ENCODE peak calls at places on chromosomes 5 and 9, in ten cellular contexts. One of them, this sample, is unnamed.

GRCh38 chr9:127064335-127064734 is 58.1 kb downstream of the ANGPTL2 start:
- DNase-seq in amniotic stem cell: no peak
- DNase-seq in LHCN-M2: no peak
- DNase-seq in astrocyte of the spinal cord: no peak
- DNase-seq in AG09319: no peak
- DNase-seq in OCI-M1: no peak
- DNase-seq in NCI-H146: no peak
- DNase-seq in D341Med: no peak
- DNase-seq in T-helper 22 cell: no peak
- DNase-seq in fibroblast of pulmonary artery: no peak
- DNase-seq in this sample: no peak

GRCh38 chr5:110634475-110634874 is 92.0 kb downstream of the TMEM232 start:
- DNase-seq in amniotic stem cell: no peak
- DNase-seq in LHCN-M2: no peak
- DNase-seq in astrocyte of the spinal cord: no peak
- DNase-seq in AG09319: no peak
- DNase-seq in OCI-M1: no peak
- DNase-seq in NCI-H146: no peak
- DNase-seq in D341Med: no peak
- DNase-seq in T-helper 22 cell: no peak
- DNase-seq in fibroblast of pulmonary artery: no peak
- DNase-seq in this sample: no peak

GRCh38 chr5:15645376-15645775 is 145.4 kb downstream of the FBXL7 start:
- DNase-seq in amniotic stem cell: no peak
- DNase-seq in LHCN-M2: peak
- DNase-seq in astrocyte of the spinal cord: peak
- DNase-seq in AG09319: no peak
- DNase-seq in OCI-M1: no peak
- DNase-seq in NCI-H146: no peak
- DNase-seq in D341Med: no peak
- DNase-seq in T-helper 22 cell: no peak
- DNase-seq in fibroblast of pulmonary artery: peak
- DNase-seq in this sample: no peak

GRCh38 chr9:33799928-33800689 is 4.7 kb downstream of the PRSS3 start:
- DNase-seq in amniotic stem cell: no peak
- DNase-seq in LHCN-M2: no peak
- DNase-seq in astrocyte of the spinal cord: no peak
- DNase-seq in AG09319: no peak
- DNase-seq in OCI-M1: no peak
- DNase-seq in NCI-H146: no peak
- DNase-seq in D341Med: no peak
- DNase-seq in T-helper 22 cell: no peak
- DNase-seq in fibroblast of pulmonary artery: no peak
- DNase-seq in this sample: no peak

GRCh38 chr9:88808019-88808656 is 183.1 kb upstream of the S1PR3 start:
- DNase-seq in amniotic stem cell: no peak
- DNase-seq in LHCN-M2: peak
- DNase-seq in astrocyte of the spinal cord: no peak
- DNase-seq in AG09319: peak
- DNase-seq in OCI-M1: no peak
- DNase-seq in NCI-H146: no peak
- DNase-seq in D341Med: no peak
- DNase-seq in T-helper 22 cell: no peak
- DNase-seq in fibroblast of pulmonary artery: peak
- DNase-seq in this sample: peak

GRCh38 chr5:102539598-102539997 is 40.8 kb upstream of the SLCO6A1 start:
- DNase-seq in amniotic stem cell: no peak
- DNase-seq in LHCN-M2: peak
- DNase-seq in astrocyte of the spinal cord: peak
- DNase-seq in AG09319: no peak
- DNase-seq in OCI-M1: no peak
- DNase-seq in NCI-H146: no peak
- DNase-seq in D341Med: no peak
- DNase-seq in T-helper 22 cell: no peak
- DNase-seq in fibroblast of pulmonary artery: no peak
- DNase-seq in this sample: no peak

GRCh38 chr5:32173394-32174010 is 617 bp downstream of the GOLPH3 start:
- DNase-seq in amniotic stem cell: no peak
- DNase-seq in LHCN-M2: peak
- DNase-seq in astrocyte of the spinal cord: no peak
- DNase-seq in AG09319: no peak
- DNase-seq in OCI-M1: peak
- DNase-seq in NCI-H146: peak
- DNase-seq in D341Med: peak
- DNase-seq in T-helper 22 cell: peak
- DNase-seq in fibroblast of pulmonary artery: peak
- DNase-seq in this sample: peak

GRCh38 chr9:36746415-36746814 is 173.7 kb downstream of the MELK start:
- DNase-seq in amniotic stem cell: no peak
- DNase-seq in LHCN-M2: no peak
- DNase-seq in astrocyte of the spinal cord: no peak
- DNase-seq in AG09319: no peak
- DNase-seq in OCI-M1: no peak
- DNase-seq in NCI-H146: no peak
- DNase-seq in D341Med: no peak
- DNase-seq in T-helper 22 cell: no peak
- DNase-seq in fibroblast of pulmonary artery: no peak
- DNase-seq in this sample: no peak

GRCh38 chr5:119021333-119021732 is 33.0 kb upstream of the DTWD2 start:
- DNase-seq in amniotic stem cell: no peak
- DNase-seq in LHCN-M2: no peak
- DNase-seq in astrocyte of the spinal cord: no peak
- DNase-seq in AG09319: no peak
- DNase-seq in OCI-M1: no peak
- DNase-seq in NCI-H146: no peak
- DNase-seq in D341Med: no peak
- DNase-seq in T-helper 22 cell: no peak
- DNase-seq in fibroblast of pulmonary artery: no peak
- DNase-seq in this sample: no peak

GRCh38 chr9:128098936-128099931 is 28.3 kb downstream of the PTGES2 start:
- DNase-seq in amniotic stem cell: peak
- DNase-seq in LHCN-M2: peak
- DNase-seq in astrocyte of the spinal cord: no peak
- DNase-seq in AG09319: no peak
- DNase-seq in OCI-M1: no peak
- DNase-seq in NCI-H146: no peak
- DNase-seq in D341Med: no peak
- DNase-seq in T-helper 22 cell: no peak
- DNase-seq in fibroblast of pulmonary artery: peak
- DNase-seq in this sample: no peak

GRCh38 chr5:13108281-13108680 is 836.2 kb downstream of the DNAH5 start:
- DNase-seq in amniotic stem cell: no peak
- DNase-seq in LHCN-M2: no peak
- DNase-seq in astrocyte of the spinal cord: no peak
- DNase-seq in AG09319: no peak
- DNase-seq in OCI-M1: no peak
- DNase-seq in NCI-H146: no peak
- DNase-seq in D341Med: no peak
- DNase-seq in T-helper 22 cell: no peak
- DNase-seq in fibroblast of pulmonary artery: no peak
- DNase-seq in this sample: no peak

GRCh38 chr9:137070906-137071275 is 534 bp upstream of the SAPCD2 start:
- DNase-seq in amniotic stem cell: no peak
- DNase-seq in LHCN-M2: no peak
- DNase-seq in astrocyte of the spinal cord: no peak
- DNase-seq in AG09319: no peak
- DNase-seq in OCI-M1: peak
- DNase-seq in NCI-H146: peak
- DNase-seq in D341Med: no peak
- DNase-seq in T-helper 22 cell: no peak
- DNase-seq in fibroblast of pulmonary artery: no peak
- DNase-seq in this sample: peak

GRCh38 chr9:124800306-124801259 is 23.6 kb downstream of the OLFML2A start:
- DNase-seq in amniotic stem cell: no peak
- DNase-seq in LHCN-M2: no peak
- DNase-seq in astrocyte of the spinal cord: no peak
- DNase-seq in AG09319: no peak
- DNase-seq in OCI-M1: no peak
- DNase-seq in NCI-H146: no peak
- DNase-seq in D341Med: no peak
- DNase-seq in T-helper 22 cell: no peak
- DNase-seq in fibroblast of pulmonary artery: peak
- DNase-seq in this sample: no peak

GRCh38 chr5:32542216-32543059 is 42.9 kb upstream of the SUB1 start:
- DNase-seq in amniotic stem cell: peak
- DNase-seq in LHCN-M2: no peak
- DNase-seq in astrocyte of the spinal cord: peak
- DNase-seq in AG09319: no peak
- DNase-seq in OCI-M1: no peak
- DNase-seq in NCI-H146: no peak
- DNase-seq in D341Med: no peak
- DNase-seq in T-helper 22 cell: no peak
- DNase-seq in fibroblast of pulmonary artery: peak
- DNase-seq in this sample: peak

GRCh38 chr5:155594270-155594669 is 580.7 kb downstream of the KIF4B start:
- DNase-seq in amniotic stem cell: no peak
- DNase-seq in LHCN-M2: no peak
- DNase-seq in astrocyte of the spinal cord: no peak
- DNase-seq in AG09319: no peak
- DNase-seq in OCI-M1: no peak
- DNase-seq in NCI-H146: no peak
- DNase-seq in D341Med: no peak
- DNase-seq in T-helper 22 cell: no peak
- DNase-seq in fibroblast of pulmonary artery: no peak
- DNase-seq in this sample: no peak

GRCh38 chr9:79166005-79166404 is 405.8 kb upstream of the TLE4 start:
- DNase-seq in amniotic stem cell: no peak
- DNase-seq in LHCN-M2: no peak
- DNase-seq in astrocyte of the spinal cord: no peak
- DNase-seq in AG09319: no peak
- DNase-seq in OCI-M1: no peak
- DNase-seq in NCI-H146: no peak
- DNase-seq in D341Med: no peak
- DNase-seq in T-helper 22 cell: no peak
- DNase-seq in fibroblast of pulmonary artery: peak
- DNase-seq in this sample: no peak

GRCh38 chr9:78777747-78778146 is 480.8 kb downstream of the PSAT1 start:
- DNase-seq in amniotic stem cell: no peak
- DNase-seq in LHCN-M2: no peak
- DNase-seq in astrocyte of the spinal cord: no peak
- DNase-seq in AG09319: no peak
- DNase-seq in OCI-M1: no peak
- DNase-seq in NCI-H146: no peak
- DNase-seq in D341Med: no peak
- DNase-seq in T-helper 22 cell: no peak
- DNase-seq in fibroblast of pulmonary artery: no peak
- DNase-seq in this sample: no peak

GRCh38 chr5:1564182-1564748 is 40.5 kb upstream of the LPCAT1 start:
- DNase-seq in amniotic stem cell: no peak
- DNase-seq in LHCN-M2: peak
- DNase-seq in astrocyte of the spinal cord: peak
- DNase-seq in AG09319: no peak
- DNase-seq in OCI-M1: peak
- DNase-seq in NCI-H146: no peak
- DNase-seq in D341Med: no peak
- DNase-seq in T-helper 22 cell: no peak
- DNase-seq in fibroblast of pulmonary artery: peak
- DNase-seq in this sample: peak

GRCh38 chr5:126969548-126969947 is 60.8 kb downstream of the MARCHF3 start:
- DNase-seq in amniotic stem cell: no peak
- DNase-seq in LHCN-M2: no peak
- DNase-seq in astrocyte of the spinal cord: no peak
- DNase-seq in AG09319: no peak
- DNase-seq in OCI-M1: no peak
- DNase-seq in NCI-H146: no peak
- DNase-seq in D341Med: no peak
- DNase-seq in T-helper 22 cell: no peak
- DNase-seq in fibroblast of pulmonary artery: no peak
- DNase-seq in this sample: peak

GRCh38 chr5:157511656-157512644 is 51.9 kb downstream of the NIPAL4 start:
- DNase-seq in amniotic stem cell: peak
- DNase-seq in LHCN-M2: peak
- DNase-seq in astrocyte of the spinal cord: peak
- DNase-seq in AG09319: peak
- DNase-seq in OCI-M1: peak
- DNase-seq in NCI-H146: no peak
- DNase-seq in D341Med: no peak
- DNase-seq in T-helper 22 cell: no peak
- DNase-seq in fibroblast of pulmonary artery: peak
- DNase-seq in this sample: peak

GRCh38 chr5:159814810-159815585 is 101.3 kb upstream of the ADRA1B start:
- DNase-seq in amniotic stem cell: no peak
- DNase-seq in LHCN-M2: peak
- DNase-seq in astrocyte of the spinal cord: peak
- DNase-seq in AG09319: no peak
- DNase-seq in OCI-M1: no peak
- DNase-seq in NCI-H146: no peak
- DNase-seq in D341Med: no peak
- DNase-seq in T-helper 22 cell: no peak
- DNase-seq in fibroblast of pulmonary artery: no peak
- DNase-seq in this sample: no peak

This sample was measured in NB4.